ENCODE peak calls at places on chromosomes 11 and 22, in six cellular contexts. R, H, K, O, N and L are unnamed samples.

GRCh38 chr11:9566561-9567063 is 6.9 kb upstream of the WEE1 start:
- DNase-seq in R (no peak), H (no peak), K (peak), O (no peak), N (no peak), L (no peak)

GRCh38 chr11:69369945-69370344 is 76.0 kb downstream of the MYEOV start:
- DNase-seq in R (peak), H (no peak), K (no peak), O (no peak), N (no peak), L (no peak)

GRCh38 chr11:35907648-35908431 is 36.0 kb upstream of the LDLRAD3 start:
- DNase-seq in R (peak), H (peak), K (no peak), O (no peak), N (peak), L (no peak)

GRCh38 chr11:102730036-102730815 is 5.5 kb upstream of the MMP8 start:
- DNase-seq in R (no peak), H (no peak), K (no peak), O (no peak), N (no peak), L (no peak)

GRCh38 chr22:19287076-19287724 is 4.3 kb downstream of the CLTCL1 start:
- DNase-seq in R (peak), H (no peak), K (no peak), O (no peak), N (peak), L (no peak)

GRCh38 chr22:41501209-41501608 is 32.3 kb downstream of the ACO2 start:
- DNase-seq in R (no peak), H (peak), K (no peak), O (no peak), N (no peak), L (peak)

GRCh38 chr11:126561327-126561893 is 205.9 kb downstream of the ST3GAL4 start:
- DNase-seq in R (no peak), H (peak), K (no peak), O (no peak), N (peak), L (no peak)

GRCh38 chr11:124612567-124613245 is 1.5 kb downstream of the PANX3 start:
- DNase-seq in R (no peak), H (no peak), K (no peak), O (no peak), N (no peak), L (no peak)

GRCh38 chr11:12167098-12167999 is 57.0 kb downstream of the MICAL2 start:
- DNase-seq in R (no peak), H (no peak), K (no peak), O (no peak), N (peak), L (no peak)

GRCh38 chr22:48563966-48564330 is 1263.7 kb downstream of the BRD1 start:
- DNase-seq in R (no peak), H (no peak), K (no peak), O (no peak), N (no peak), L (no peak)

GRCh38 chr11:32706985-32707736 is 87.3 kb downstream of the CCDC73 start:
- DNase-seq in R (no peak), H (no peak), K (peak), O (no peak), N (peak), L (no peak)

GRCh38 chr22:19519041-19519926 is 4.9 kb downstream of the CLDN5 start:
- DNase-seq in R (no peak), H (no peak), K (no peak), O (no peak), N (no peak), L (no peak)

GRCh38 chr11:29280452-29280851 is 736.4 kb downstream of the KCNA4 start:
- DNase-seq in R (no peak), H (no peak), K (no peak), O (no peak), N (peak), L (no peak)

GRCh38 chr22:49624421-49625177 is 203.1 kb downstream of the BRD1 start:
- DNase-seq in R (no peak), H (no peak), K (no peak), O (peak), N (no peak), L (no peak)

GRCh38 chr22:50694099-50694498 is 21.5 kb downstream of the SHANK3 start:
- DNase-seq in R (no peak), H (no peak), K (no peak), O (no peak), N (no peak), L (no peak)

GRCh38 chr11:3095712-3096361 is 38.6 kb upstream of the CARS1 start:
- DNase-seq in R (no peak), H (peak), K (peak), O (no peak), N (peak), L (no peak)

GRCh38 chr11:57348636-57349323 is 10.6 kb downstream of the P2RX3 start:
- DNase-seq in R (no peak), H (no peak), K (no peak), O (peak), N (no peak), L (no peak)

GRCh38 chr22:35480143-35480542 is 60.5 kb upstream of the RASD2 start:
- DNase-seq in R (no peak), H (peak), K (no peak), O (peak), N (no peak), L (peak)

GRCh38 chr22:21761086-21761485 is 25.5 kb upstream of the YPEL1 start:
- DNase-seq in R (no peak), H (no peak), K (no peak), O (no peak), N (no peak), L (no peak)

GRCh38 chr22:18113680-18114394 is 3.2 kb downstream of the TUBA8 start:
- DNase-seq in R (no peak), H (no peak), K (no peak), O (peak), N (no peak), L (no peak)

GRCh38 chr22:28783786-28784671 is 11.5 kb downstream of the CCDC117 start:
- DNase-seq in R (no peak), H (no peak), K (no peak), O (no peak), N (no peak), L (no peak)

GRCh38 chr11:46238967-46239800 is 38.3 kb upstream of the CREB3L1 start:
- DNase-seq in R (peak), H (peak), K (peak), O (peak), N (peak), L (peak)

GRCh38 chr11:69010964-69011623 is 2.0 kb downstream of the MRGPRF start:
- DNase-seq in R (peak), H (peak), K (peak), O (peak), N (peak), L (no peak)

GRCh38 chr11:9138133-9138453 is 46.7 kb upstream of the SCUBE2 start:
- DNase-seq in R (no peak), H (no peak), K (no peak), O (no peak), N (no peak), L (no peak)

GRCh38 chr11:29317669-29318068 is 699.2 kb downstream of the KCNA4 start:
- DNase-seq in R (no peak), H (no peak), K (no peak), O (no peak), N (no peak), L (no peak)

GRCh38 chr22:45760682-45761081 is 89.0 kb downstream of the ATXN10 start:
- DNase-seq in R (no peak), H (no peak), K (no peak), O (no peak), N (no peak), L (no peak)

GRCh38 chr11:77113382-77114088 is 10.9 kb downstream of the OMP start:
- DNase-seq in R (no peak), H (peak), K (no peak), O (no peak), N (no peak), L (peak)

GRCh38 chr11:117618273-117618672 is 178.7 kb downstream of the DSCAML1 start:
- DNase-seq in R (no peak), H (no peak), K (no peak), O (no peak), N (no peak), L (no peak)

GRCh38 chr22:49723478-49724029 is 104.1 kb downstream of the BRD1 start:
- DNase-seq in R (no peak), H (no peak), K (no peak), O (no peak), N (no peak), L (no peak)

GRCh38 chr22:41833369-41834004 is 582 bp downstream of the SREBF2 start:
- DNase-seq in R (no peak), H (peak), K (no peak), O (peak), N (peak), L (peak)

GRCh38 chr22:50610581-50610980 is 10.0 kb downstream of the MAPK8IP2 start:
- DNase-seq in R (no peak), H (no peak), K (no peak), O (peak), N (no peak), L (no peak)

GRCh38 chr11:8714622-8715225 is 32.1 kb downstream of the RPL27A start:
- DNase-seq in R (no peak), H (no peak), K (no peak), O (no peak), N (no peak), L (no peak)

GRCh38 chr22:40400173-40400572 is 29.8 kb downstream of the SGSM3 start:
- DNase-seq in R (no peak), H (no peak), K (no peak), O (peak), N (no peak), L (no peak)

GRCh38 chr11:20808328-20808727 is 138.9 kb downstream of the NELL1 start:
- DNase-seq in R (no peak), H (no peak), K (no peak), O (no peak), N (no peak), L (no peak)

GRCh38 chr11:132576706-132577105 is 955.6 kb downstream of the OPCML start:
- DNase-seq in R (no peak), H (peak), K (peak), O (no peak), N (peak), L (no peak)

GRCh38 chr11:29996016-29996415 is 20.8 kb downstream of the KCNA4 start:
- DNase-seq in R (no peak), H (no peak), K (no peak), O (no peak), N (no peak), L (no peak)

GRCh38 chr11:3866206-3866605 is 10.7 kb downstream of the STIM1 start:
- DNase-seq in R (no peak), H (peak), K (no peak), O (peak), N (no peak), L (no peak)

GRCh38 chr22:20799449-20799848 is 25.5 kb downstream of the SERPIND1 start:
- DNase-seq in R (no peak), H (no peak), K (no peak), O (no peak), N (peak), L (peak)

GRCh38 chr11:70270104-70270876 is at the start of gene PPFIA1:
- DNase-seq in R (peak), H (peak), K (peak), O (peak), N (peak), L (peak)

GRCh38 chr11:61760946-61761345 is 8.5 kb downstream of the MYRF start:
- DNase-seq in R (no peak), H (no peak), K (no peak), O (no peak), N (no peak), L (no peak)
- H3K4me3 ChIP-seq in R (no peak), H (no peak), K (no peak), O (no peak), N (no peak), L (no peak)

DNA sequence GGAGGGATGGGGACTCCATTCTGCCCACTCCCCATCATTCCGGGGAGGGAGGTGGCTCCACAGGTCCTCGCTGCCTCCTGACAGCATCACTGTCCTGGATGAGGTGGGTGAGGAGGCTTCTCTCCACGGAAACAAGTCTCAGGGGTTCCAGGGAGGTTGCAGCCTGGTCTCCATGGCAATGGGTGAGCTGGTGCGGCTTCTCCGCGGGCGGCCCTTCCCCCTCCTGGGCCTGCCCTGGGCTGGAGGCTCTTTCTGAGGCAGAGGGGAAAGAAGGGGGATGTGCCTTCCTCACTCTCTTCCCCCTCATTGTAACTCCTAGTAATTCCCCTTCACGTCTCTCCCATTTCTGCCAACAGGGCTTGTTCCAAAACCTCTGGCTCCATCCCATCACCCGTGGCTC is 37.1 kb upstream of the PARVG start:
- DNase-seq in R (no peak), H (no peak), K (no peak), O (no peak), N (no peak), L (no peak)
- TF ChIP-seq CTCF in R (no peak), H (no peak), K (no peak), O (no peak), N (no peak), L (no peak)

GRCh38 chr11:65432133-65432650 is 9.6 kb downstream of the NEAT1 start:
- DNase-seq in R (no peak), H (no peak), K (no peak), O (no peak), N (no peak), L (no peak)
- H3K4me3 ChIP-seq in R (no peak), H (no peak), K (no peak), O (no peak), N (no peak), L (no peak)

GRCh38 chr11:119774180-119774763 is 45.3 kb upstream of the NECTIN1 start:
- DNase-seq in R (no peak), H (peak), K (no peak), O (peak), N (peak), L (no peak)
- TF ChIP-seq CTCF in R (no peak), H (no peak), K (no peak), O (no peak), N (no peak), L (no peak)

GRCh38 chr11:14422052-14422813 is 63.2 kb upstream of the RRAS2 start:
- DNase-seq in R (peak), H (peak), K (peak), O (peak), N (peak), L (peak)
- H3K4me3 ChIP-seq in R (no peak), H (no peak), K (no peak), O (no peak), N (no peak), L (no peak)

DNA sequence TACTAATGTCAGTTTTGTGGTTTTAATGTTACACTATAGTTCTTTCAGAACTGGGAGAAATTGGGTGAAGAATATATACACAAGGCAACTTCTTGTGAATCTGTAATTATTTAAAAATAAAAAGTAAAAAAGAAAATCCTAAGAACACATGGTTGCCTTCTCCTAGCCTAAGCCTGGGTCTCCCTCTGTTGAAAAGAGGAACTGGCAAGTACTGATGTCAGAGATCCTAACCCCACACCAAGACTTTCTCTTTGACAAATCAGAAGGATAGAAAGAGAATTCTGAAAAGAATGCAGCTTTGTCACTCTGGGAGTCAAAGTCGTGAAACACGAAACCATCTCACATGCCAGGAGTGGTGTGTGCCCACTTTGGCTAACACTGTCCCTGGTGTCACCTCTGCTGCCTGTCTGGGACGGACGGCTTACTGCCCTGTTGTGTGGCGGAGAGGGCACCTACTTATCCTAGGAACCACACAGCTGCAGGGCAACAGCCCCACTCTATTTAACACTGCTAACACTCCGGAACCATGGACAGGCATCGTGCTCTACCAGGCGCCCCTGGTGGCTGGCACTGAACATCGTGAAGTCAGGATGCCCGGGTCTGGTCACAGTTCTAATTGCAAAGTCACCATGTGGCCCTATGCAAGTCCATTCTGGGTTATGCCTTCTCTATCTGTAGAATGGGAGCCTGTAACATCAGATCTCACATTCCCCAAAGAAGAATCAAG is 108.8 kb upstream of the CD82 start:
- DNase-seq in R (no peak), H (no peak), K (no peak), O (no peak), N (no peak), L (peak)
- TF ChIP-seq CTCF in R (no peak), H (no peak), K (peak), O (no peak), N (peak), L (peak)

GRCh38 chr11:1225386-1226225 is 2.7 kb downstream of the MUC5B start:
- DNase-seq in R (no peak), H (peak), K (no peak), O (peak), N (no peak), L (peak)
- H3K4me3 ChIP-seq in R (no peak), H (no peak), K (no peak), O (no peak), N (no peak), L (no peak)